ENCODE peak calls at places on chromosomes 7 and 10, in eight cellular contexts. G is PC-9, Q is testis, S is astrocyte of the cerebellum, H is thoracic aorta, W is lower lobe of right lung, R is AG10803, C is stomach. U is an unnamed sample.
A peak's percentile ranks its signal among the peaks of the same experiment; 100 is the strongest.

GRCh38 chr10:125151824-125152634 is 8.3 kb downstream of the CTBP2 start:
- DNase-seq in G (no peak), Q (no peak), S (no peak), H (no peak), W (peak; percentile 81), R (no peak), C (peak; percentile 70), U (no peak)

GRCh38 chr10:60564475-60564874 is 174.8 kb upstream of the ANK3 start:
- DNase-seq in G (no peak), Q (no peak), S (no peak), H (no peak), W (no peak), R (no peak), C (no peak), U (peak; percentile 69)

GRCh38 chr10:130739016-130739756 is 572.3 kb downstream of the TCERG1L start:
- DNase-seq in G (no peak), Q (no peak), S (no peak), H (no peak), W (no peak), R (no peak), C (peak; percentile 15), U (no peak)

GRCh38 chr10:103847909-103848468 is 7.4 kb downstream of the SH3PXD2A start:
- DNase-seq in G (no peak), Q (no peak), S (no peak), H (no peak), W (no peak), R (no peak), C (no peak), U (no peak)

GRCh38 chr7:131564640-131565039 is 8.2 kb upstream of the PODXL start:
- DNase-seq in G (no peak), Q (no peak), S (no peak), H (no peak), W (no peak), R (no peak), C (no peak), U (no peak)

GRCh38 chr7:115354925-115355324 is 433.0 kb downstream of the MDFIC start:
- DNase-seq in G (no peak), Q (no peak), S (no peak), H (no peak), W (no peak), R (no peak), C (no peak), U (no peak)

GRCh38 chr7:140656548-140657515 is 15.9 kb upstream of the ADCK2 start:
- DNase-seq in G (peak; percentile 68), Q (peak; percentile 47), S (no peak), H (no peak), W (peak; percentile 71), R (peak; percentile 69), C (peak; percentile 80), U (peak; percentile 79)

GRCh38 chr7:140053812-140054539 is 8.8 kb downstream of the PARP12 start:
- DNase-seq in G (no peak), Q (no peak), S (no peak), H (no peak), W (no peak), R (no peak), C (no peak), U (no peak)

GRCh38 chr10:14466256-14466655 is 135.5 kb upstream of the FRMD4A start:
- DNase-seq in G (no peak), Q (no peak), S (no peak), H (no peak), W (no peak), R (peak; percentile 61), C (no peak), U (no peak)

GRCh38 chr10:93074137-93074596 is 474 bp downstream of the CYP26A1 start:
- DNase-seq in G (no peak), Q (no peak), S (no peak), H (no peak), W (no peak), R (no peak), C (no peak), U (peak; percentile 15)

GRCh38 chr10:20608503-20608902 is 288.6 kb downstream of the NEBL start:
- DNase-seq in G (no peak), Q (no peak), S (no peak), H (no peak), W (no peak), R (no peak), C (no peak), U (no peak)

GRCh38 chr7:22885824-22886255 is 63.2 kb upstream of the TOMM7 start:
- DNase-seq in G (no peak), Q (no peak), S (no peak), H (no peak), W (no peak), R (peak; percentile 40), C (no peak), U (no peak)

GRCh38 chr10:87608756-87609155 is 50.9 kb upstream of the PAPSS2 start:
- DNase-seq in G (peak; percentile 6), Q (no peak), S (peak; percentile 13), H (no peak), W (no peak), R (no peak), C (no peak), U (peak; percentile 19)

GRCh38 chr7:103065666-103066065 is 8.9 kb downstream of the FBXL13 start:
- DNase-seq in G (peak; percentile 23), Q (no peak), S (no peak), H (no peak), W (no peak), R (peak; percentile 13), C (peak; percentile 49), U (peak; percentile 61)

GRCh38 chr10:29113251-29113945 is 175.5 kb upstream of the LYZL1 start:
- DNase-seq in G (peak; percentile 33), Q (no peak), S (no peak), H (no peak), W (no peak), R (no peak), C (no peak), U (no peak)

GRCh38 chr7:25026156-25026555 is 46.2 kb upstream of the OSBPL3 start:
- DNase-seq in G (no peak), Q (no peak), S (no peak), H (no peak), W (no peak), R (no peak), C (no peak), U (no peak)

GRCh38 chr10:7046615-7047014 is 364.2 kb downstream of the SFMBT2 start:
- DNase-seq in G (no peak), Q (no peak), S (no peak), H (no peak), W (no peak), R (no peak), C (no peak), U (no peak)

GRCh38 chr7:98294798-98295382 is 13.4 kb downstream of the BRI3 start:
- DNase-seq in G (peak; percentile 77), Q (peak; percentile 51), S (peak; percentile 23), H (no peak), W (peak; percentile 63), R (peak; percentile 51), C (peak; percentile 78), U (peak; percentile 85)

GRCh38 chr10:30435068-30435422 is 1.1 kb downstream of the MAP3K8 start:
- DNase-seq in G (no peak), Q (peak; percentile 54), S (no peak), H (no peak), W (no peak), R (peak; percentile 67), C (peak; percentile 39), U (no peak)

GRCh38 chr10:95237376-95238170 is 43.5 kb downstream of the ACSM6 start:
- DNase-seq in G (no peak), Q (no peak), S (no peak), H (no peak), W (no peak), R (no peak), C (no peak), U (no peak)

DNA sequence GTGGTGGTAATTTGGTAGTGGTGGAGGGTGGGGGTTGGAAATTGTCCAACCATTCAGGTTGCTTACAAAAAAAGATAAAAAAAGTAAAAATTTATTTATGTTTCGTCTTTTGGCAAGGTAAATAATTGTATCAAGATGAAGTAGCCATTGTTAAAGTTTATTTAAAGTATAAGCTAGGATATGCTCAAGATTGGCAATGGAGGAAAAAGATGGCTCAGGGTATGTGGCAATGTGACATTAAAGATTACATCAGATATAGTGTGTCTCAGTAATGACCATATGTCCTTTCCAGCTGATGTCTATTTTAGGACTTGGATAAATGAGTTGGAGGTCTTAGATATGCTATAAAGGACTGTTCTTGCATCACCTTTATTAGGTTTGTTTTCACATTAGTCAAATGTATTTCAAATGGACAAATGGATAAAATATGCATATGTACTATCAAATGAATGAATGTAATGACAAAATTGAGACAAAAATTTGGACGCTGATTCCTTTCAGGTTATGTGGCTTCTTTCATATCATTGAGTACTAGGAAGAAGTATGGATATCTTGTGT is 60.9 kb downstream of the ST7 start:
- DNase-seq in G (no peak), Q (no peak), S (no peak), H (no peak), W (no peak), R (no peak), C (no peak), U (no peak)
- H3K4me3 ChIP-seq in G (no peak overlapping the region), Q (no peak overlapping the region), S (no peak overlapping the region), H (peak overlapping the region; percentile 52), W (peak overlapping the region; percentile 13), R (no peak overlapping the region), C (no peak overlapping the region), U (no peak overlapping the region)

DNA sequence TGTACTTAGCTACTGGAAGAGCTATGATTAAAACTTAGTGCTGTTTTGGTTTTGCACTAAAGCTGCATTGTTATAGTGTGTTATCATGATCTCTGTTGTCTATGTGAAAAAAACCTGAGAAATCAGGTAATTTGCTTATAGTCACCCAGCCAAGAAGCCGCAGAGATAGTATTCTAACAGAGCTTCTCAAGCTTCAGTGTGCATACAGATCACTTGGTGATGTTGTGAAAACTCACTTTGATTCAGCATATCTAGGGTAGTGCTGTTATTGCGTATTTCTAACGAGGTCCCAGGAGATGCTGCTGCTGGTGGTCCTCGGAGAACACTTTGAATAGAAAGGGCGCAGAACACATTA is 68.5 kb upstream of the PDCD4 start:
- DNase-seq in G (no peak), Q (no peak), S (no peak), H (no peak), W (no peak), R (no peak), C (no peak), U (no peak)
- TF ChIP-seq CTCF in G (no peak), Q (no peak), S (no peak), H (no peak), W (no peak), R (no peak), C (no peak), U (no peak)

GRCh38 chr7:91719008-91719407 is 161.5 kb downstream of the MTERF1 start:
- DNase-seq in G (no peak), Q (no peak), S (no peak), H (no peak), W (no peak), R (no peak), C (no peak), U (no peak)
- H3K4me3 ChIP-seq in G (no peak overlapping the region), Q (no peak overlapping the region), S (no peak overlapping the region), H (no peak overlapping the region), W (no peak overlapping the region), R (no peak overlapping the region), C (no peak overlapping the region), U (no peak overlapping the region)

DNA sequence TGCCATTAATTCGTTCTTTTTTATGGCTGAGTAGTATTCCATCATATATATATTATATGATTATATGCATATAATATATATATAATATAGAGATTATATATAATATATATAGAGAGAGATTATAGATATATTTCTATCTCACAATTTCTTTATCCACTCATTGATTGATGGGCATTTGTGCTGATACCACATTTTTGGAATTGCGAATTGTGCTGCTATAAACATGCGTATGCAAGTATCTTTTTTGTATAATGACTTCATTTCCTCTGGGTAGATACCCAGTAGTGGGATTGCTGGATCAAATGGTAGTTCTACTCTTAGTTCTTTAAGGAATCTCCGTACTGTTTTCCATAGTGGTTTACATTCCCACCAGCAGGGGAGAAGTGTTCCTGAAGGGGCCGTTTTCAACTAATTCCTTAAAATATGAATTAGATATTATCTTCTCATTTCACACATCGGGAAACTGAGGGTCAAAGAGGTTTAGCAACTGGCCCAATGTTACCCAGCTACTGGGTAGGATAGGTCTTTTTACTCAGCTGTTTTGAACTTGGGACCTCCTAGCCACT is 16.5 kb downstream of the NFE2L3 start:
- DNase-seq in G (no peak), Q (no peak), S (no peak), H (no peak), W (no peak), R (no peak), C (no peak), U (no peak)
- TF ChIP-seq CTCF in G (peak; percentile 18), Q (no peak), S (peak; percentile 17), H (no peak), W (no peak), R (no peak), C (no peak), U (no peak)